ENCODE peak calls at places on chromosomes 2 and 18, in four cellular contexts. U is HepG2, I is GM12878, F is K562. N is an unnamed sample.

GRCh38 chr2:107305966-107306365 is 420.0 kb upstream of the ST6GAL2 start:
- DNase-seq in U (no peak), I (no peak), F (no peak), N (no peak)

GRCh38 chr2:63701406-63701805 is 112.6 kb downstream of the MDH1 start:
- DNase-seq in U (no peak), I (no peak), F (no peak), N (no peak)

GRCh38 chr2:233882353-233882752 is 14.2 kb upstream of the MSL3B start:
- DNase-seq in U (no peak), I (no peak), F (no peak), N (no peak)

GRCh38 chr18:43563780-43564179 is 286.5 kb upstream of the SYT4 start:
- DNase-seq in U (peak; percentile 12), I (no peak), F (no peak), N (no peak)

GRCh38 chr18:55779711-55780590 is 192.0 kb upstream of the TCF4 start:
- DNase-seq in U (no peak), I (no peak), F (peak; percentile 37), N (peak; percentile 51)

GRCh38 chr2:239463541-239464165 is 62.8 kb upstream of the HDAC4 start:
- DNase-seq in U (no peak), I (no peak), F (no peak), N (no peak)

GRCh38 chr2:85878719-85879390 is 9.9 kb downstream of the ST3GAL5 start:
- DNase-seq in U (no peak), I (no peak), F (no peak), N (no peak)

GRCh38 chr18:33404244-33404873 is 36.2 kb downstream of the CCDC178 start:
- DNase-seq in U (no peak), I (no peak), F (no peak), N (no peak)

GRCh38 chr18:23088343-23088742 is 46.9 kb upstream of the CABLES1 start:
- DNase-seq in U (no peak), I (no peak), F (no peak), N (no peak)

GRCh38 chr2:231856959-231857358 is 69.2 kb downstream of the NPPC start:
- DNase-seq in U (no peak), I (no peak), F (no peak), N (no peak)
- TF ChIP-seq TCF7 in U (no peak), I (no peak), F (no peak), N (no peak)

GRCh38 chr2:178478442-178479274 is at the start of gene FKBP7:
- DNase-seq in U (peak; percentile 82), I (peak; percentile 33), F (peak; percentile 92), N (peak; percentile 80)

GRCh38 chr2:178476477-178476876 is 1.9 kb downstream of the FKBP7 start:
- DNase-seq in U (no peak), I (no peak), F (no peak), N (no peak)

GRCh38 chr2:178477443-178478099 is 829 bp downstream of the FKBP7 start:
- DNase-seq in U (no peak), I (no peak), F (peak; percentile 19), N (no peak)

GRCh38 chr2:178479275-178479616 is 846 bp upstream of the FKBP7 start:
- DNase-seq in U (no peak), I (no peak), F (peak; percentile 16), N (no peak)

DNA sequence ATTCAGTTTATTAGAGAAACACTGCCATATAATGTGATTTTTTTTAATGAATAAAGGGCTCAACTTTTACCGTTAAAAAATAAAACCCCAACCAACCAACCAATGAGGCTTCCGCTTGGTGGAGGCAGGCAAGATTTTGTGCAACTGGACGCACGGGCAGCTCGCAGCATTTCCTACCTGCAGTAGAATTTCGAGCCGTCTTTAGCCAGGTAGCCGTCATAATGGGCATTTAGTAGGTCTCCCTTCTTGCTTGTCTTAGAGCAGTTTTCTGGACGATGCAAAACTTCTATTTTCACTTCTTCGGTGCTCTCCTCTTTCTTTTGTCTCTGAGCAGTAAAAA is 328 bp downstream of the FKBP7 start:
- DNase-seq in U (no peak), I (no peak), F (peak; percentile 37), N (no peak)
- TF ChIP-seq TCF7 in U (no peak), I (no peak), F (no peak), N (no peak)

DNA sequence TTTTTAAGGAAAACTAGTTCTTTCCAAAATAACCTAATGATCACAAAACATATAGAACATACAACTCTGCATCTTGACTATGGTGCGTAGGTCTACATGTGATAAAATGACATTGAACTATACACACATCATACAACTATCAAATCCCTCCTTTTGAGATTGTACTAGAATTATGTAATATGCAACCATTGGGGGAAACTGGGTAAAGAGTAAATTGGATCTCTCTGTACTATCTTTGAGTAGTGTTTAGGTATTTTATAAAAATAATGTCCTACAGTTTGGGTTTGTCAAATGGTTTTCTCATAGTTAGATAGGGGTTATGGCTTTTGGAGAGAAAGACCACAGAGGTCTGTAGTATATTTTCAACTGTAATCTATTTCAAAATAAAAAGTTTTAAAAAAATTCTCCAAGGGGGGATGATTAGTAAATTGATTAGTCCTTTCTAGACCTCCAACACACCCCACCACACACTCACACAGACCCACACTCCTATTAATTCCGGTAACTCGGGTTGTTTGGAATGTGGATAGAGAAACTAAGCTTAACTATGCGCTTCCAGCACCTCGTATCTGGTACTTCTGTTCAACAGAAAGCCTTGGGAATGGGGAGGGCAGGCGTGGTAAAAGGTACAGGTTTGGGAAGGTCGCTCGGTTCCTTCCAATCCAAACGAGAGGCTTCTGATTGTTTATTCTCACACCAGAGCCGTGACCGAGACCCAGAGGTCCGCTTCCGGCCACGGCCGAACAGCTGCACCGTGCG is 668 bp upstream of the BIRC6 start:
- DNase-seq in U (no peak), I (no peak), F (no peak), N (no peak)
- TF ChIP-seq TCF7 in U (no peak), I (no peak), F (no peak), N (no peak)

DNA sequence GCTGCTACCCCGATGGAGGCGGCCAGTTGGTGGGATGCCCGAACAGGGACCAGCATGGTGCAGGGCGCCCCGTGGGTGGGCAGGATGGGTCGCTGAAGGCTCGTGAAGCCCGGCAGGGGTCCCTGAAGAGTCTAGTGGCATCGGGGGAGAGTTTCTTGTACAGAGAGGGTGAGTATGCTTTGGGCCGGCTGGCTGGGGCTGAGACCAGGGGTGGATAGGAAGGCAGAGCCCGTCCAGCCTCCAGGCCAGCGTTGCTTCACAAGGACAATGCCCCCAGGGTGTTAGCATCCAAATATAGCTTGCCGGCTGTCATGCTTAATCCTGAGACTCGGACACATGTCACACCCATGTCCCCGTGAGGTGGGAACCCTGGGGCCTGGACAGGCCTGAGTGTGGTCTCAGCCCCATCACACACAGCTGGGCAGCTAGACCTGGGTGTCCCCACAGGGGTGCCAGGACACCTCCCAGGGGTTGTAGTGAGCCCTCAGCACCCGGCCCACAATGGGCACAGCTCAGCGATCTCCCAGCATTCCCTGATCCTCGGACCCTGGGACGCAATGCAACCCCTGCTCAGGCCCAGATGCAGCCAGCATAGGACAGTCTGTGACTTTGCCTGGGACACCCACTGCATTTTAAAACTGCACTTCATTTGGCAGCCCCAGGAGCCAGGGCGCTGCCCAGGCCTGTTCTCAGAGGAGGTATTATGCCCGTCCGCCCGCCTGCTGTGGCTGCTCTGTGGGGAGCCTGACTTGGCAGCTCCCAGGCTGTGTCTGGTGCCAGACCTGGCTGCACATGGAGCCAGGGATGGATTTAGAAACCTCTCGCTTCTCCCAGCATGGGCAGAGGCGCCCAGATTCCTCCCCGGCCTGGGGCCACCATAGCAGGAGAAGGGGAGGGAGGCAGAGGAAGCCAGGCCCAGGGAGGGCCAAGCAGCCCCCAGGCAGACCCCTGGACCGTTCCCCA is 36.4 kb downstream of the RAMP1 start:
- DNase-seq in U (no peak), I (no peak), F (no peak), N (no peak)
- TF ChIP-seq TCF7 in U (no peak), I (no peak), F (no peak), N (no peak)

GRCh38 chr18:13910501-13910900 is 4.8 kb downstream of the MC2R start:
- DNase-seq in U (no peak), I (no peak), F (no peak), N (no peak)
- TF ChIP-seq TCF7 in U (no peak), I (no peak), F (no peak), N (no peak)

N was measured in WTC11.